ENCODE peak calls at places on chromosomes 12 and 14, in nine cellular contexts. D, H, R, G, S, N, W, E and M are unnamed samples.

GRCh38 chr14:63130531-63130930 is 73.7 kb upstream of the RHOJ start:
- DNase-seq in G (no peak), S (no peak), H (no peak), E (no peak), D (no peak), W (no peak), N (no peak), R (no peak), M (no peak)

GRCh38 chr14:93906341-93907329 is 20.5 kb upstream of the FAM181A start:
- DNase-seq in S (no peak), E (peak; percentile 39), H (no peak), W (no peak), D (peak; percentile 46), G (peak; percentile 75), R (no peak), N (no peak), M (peak; percentile 13)

GRCh38 chr12:59151243-59151642 is 230.9 kb upstream of the LRIG3 start:
- DNase-seq in W (no peak), R (no peak), S (no peak), N (no peak), G (no peak), D (no peak), H (no peak), E (no peak), M (no peak)

GRCh38 chr14:55938249-55938791 is 179.9 kb upstream of the PELI2 start:
- DNase-seq in N (no peak), H (peak; percentile 27), E (peak; percentile 15), R (no peak), G (no peak), D (peak; percentile 39), S (peak; percentile 45), W (no peak), M (no peak)

GRCh38 chr12:21828111-21828775 is 53.7 kb upstream of the KCNJ8 start:
- DNase-seq in R (no peak), H (no peak), D (no peak), S (no peak), W (no peak), G (no peak), E (no peak), N (no peak), M (no peak)

GRCh38 chr14:94028450-94028826 is 2.3 kb downstream of the OTUB2 start:
- DNase-seq in G (no peak), D (no peak), N (no peak), E (peak; percentile 95), R (no peak), W (no peak), H (no peak), S (no peak), M (peak; percentile 67)

GRCh38 chr12:79482323-79482722 is 208.4 kb downstream of the PAWR start:
- DNase-seq in E (no peak), G (no peak), S (no peak), W (no peak), N (no peak), R (no peak), H (no peak), D (no peak), M (no peak)

GRCh38 chr12:109818900-109819500 is 14.2 kb downstream of the TRPV4 start:
- DNase-seq in G (no peak), S (no peak), W (no peak), H (peak; percentile 37), N (no peak), D (no peak), R (peak; percentile 28), E (peak; percentile 33), M (no peak)

GRCh38 chr14:60964901-60965300 is 16.0 kb downstream of the TRMT5 start:
- DNase-seq in S (no peak), N (no peak), H (no peak), R (no peak), D (no peak), G (no peak), E (peak; percentile 15), W (no peak), M (no peak)

GRCh38 chr12:66011731-66012130 is 118.8 kb downstream of the LLPH start:
- DNase-seq in D (no peak), W (no peak), S (no peak), R (no peak), N (no peak), H (no peak), G (no peak), E (no peak), M (no peak)

GRCh38 chr12:15664491-15664890 is 124.7 kb downstream of the EPS8 start:
- DNase-seq in G (no peak), D (no peak), E (peak; percentile 8), H (no peak), S (no peak), N (no peak), R (no peak), W (no peak), M (no peak)

GRCh38 chr14:92783813-92784431 is 10.2 kb upstream of the GOLGA5 start:
- DNase-seq in R (no peak), E (peak; percentile 79), G (peak; percentile 86), D (peak; percentile 40), N (no peak), S (peak; percentile 44), W (no peak), H (peak; percentile 55), M (peak; percentile 60)

GRCh38 chr12:127293507-127294310 is 973.3 kb upstream of the TMEM132C start:
- DNase-seq in R (peak; percentile 80), H (peak; percentile 19), N (no peak), S (no peak), D (no peak), G (peak; percentile 67), E (peak; percentile 77), W (peak; percentile 76), M (no peak)

GRCh38 chr14:102431751-102432150 is 69.0 kb downstream of the TECPR2 start:
- DNase-seq in R (no peak), W (no peak), H (no peak), D (no peak), N (no peak), G (no peak), S (no peak), E (no peak), M (no peak)

GRCh38 chr14:39015964-39016577 is 87.0 kb downstream of the SEC23A start:
- DNase-seq in N (no peak), H (no peak), R (no peak), G (no peak), E (no peak), S (no peak), W (no peak), D (no peak), M (no peak)

GRCh38 chr12:63948211-63948610 is 103.7 kb downstream of the SRGAP1 start:
- DNase-seq in R (no peak), E (no peak), W (no peak), H (no peak), S (no peak), N (no peak), D (no peak), G (no peak), M (no peak)

GRCh38 chr12:2251485-2252179 is 198.8 kb downstream of the CACNA1C start:
- DNase-seq in W (no peak), D (peak; percentile 10), H (no peak), S (no peak), N (no peak), E (no peak), R (no peak), G (no peak), M (no peak)

GRCh38 chr12:118850244-118850825 is 131.0 kb upstream of the SRRM4 start:
- DNase-seq in R (peak; percentile 49), D (no peak), S (no peak), N (no peak), E (peak; percentile 54), G (peak; percentile 12), H (no peak), W (no peak), M (no peak)